ENCODE peak calls at places on chromosome 16, in ten cellular contexts. V is fibroblast of mammary gland, H is cardiac muscle cell, G is fibroblast of pulmonary artery, Y is HepG2, Q is choroid plexus epithelial cell, A is transverse colon, I is stomach, F is tibial artery, R is Caco-2. W is an unnamed sample.

GRCh38 chr16:54093281-54093680 is 193.3 kb downstream of the IRX3 start:
- DNase-seq in V (peak; percentile 8), H (peak; percentile 10), G (no peak), Y (no peak), Q (peak; percentile 70), A (no peak), I (no peak), F (no peak), R (no peak), W (peak; percentile 21)

GRCh38 chr16:85675528-85675927 is 13.2 kb downstream of the GINS2 start:
- DNase-seq in V (peak; percentile 54), H (peak; percentile 55), G (peak; percentile 60), Y (peak; percentile 38), Q (peak; percentile 75), A (no peak), I (no peak), F (no peak), R (peak; percentile 52), W (peak; percentile 38)

GRCh38 chr16:720507-720989 is 398 bp upstream of the ANTKMT start:
- DNase-seq in V (peak; percentile 69), H (peak; percentile 82), G (peak; percentile 67), Y (no peak), Q (peak; percentile 76), A (peak; percentile 46), I (no peak), F (no peak), R (no peak), W (peak; percentile 75)

GRCh38 chr16:84184775-84185174 is 2.1 kb downstream of the TAF1C start:
- DNase-seq in V (no peak), H (no peak), G (no peak), Y (no peak), Q (no peak), A (no peak), I (no peak), F (no peak), R (no peak), W (no peak)

GRCh38 chr16:50395763-50396710 is 27.2 kb upstream of the BRD7 start:
- DNase-seq in V (no peak), H (no peak), G (no peak), Y (no peak), Q (no peak), A (no peak), I (no peak), F (no peak), R (no peak), W (no peak)

GRCh38 chr16:85052536-85052935 is 24.9 kb downstream of the KIAA0513 start:
- DNase-seq in V (peak; percentile 86), H (no peak), G (no peak), Y (no peak), Q (peak; percentile 77), A (no peak), I (no peak), F (no peak), R (no peak), W (no peak)

GRCh38 chr16:50204426-50205108 is 51.5 kb downstream of the TENT4B start:
- DNase-seq in V (peak; percentile 26), H (no peak), G (no peak), Y (no peak), Q (peak; percentile 12), A (no peak), I (no peak), F (no peak), R (no peak), W (peak; percentile 62)

GRCh38 chr16:71746442-71747046 is 22.0 kb upstream of the PHLPP2 start:
- DNase-seq in V (peak; percentile 62), H (peak; percentile 61), G (peak; percentile 64), Y (peak; percentile 51), Q (peak; percentile 80), A (no peak), I (no peak), F (no peak), R (peak; percentile 54), W (peak; percentile 25)

GRCh38 chr16:50841081-50841886 is 99.4 kb downstream of the CYLD start:
- DNase-seq in V (no peak), H (peak; percentile 47), G (peak; percentile 6), Y (no peak), Q (peak; percentile 11), A (no peak), I (no peak), F (no peak), R (no peak), W (no peak)

GRCh38 chr16:3825103-3825502 is 55.4 kb downstream of the CREBBP start:
- DNase-seq in V (peak; percentile 51), H (peak; percentile 60), G (peak; percentile 39), Y (no peak), Q (peak; percentile 70), A (no peak), I (no peak), F (no peak), R (no peak), W (peak; percentile 66)

GRCh38 chr16:25886598-25886997 is 194.8 kb downstream of the HS3ST4 start:
- DNase-seq in V (no peak), H (no peak), G (no peak), Y (no peak), Q (no peak), A (no peak), I (no peak), F (no peak), R (no peak), W (no peak)

GRCh38 chr16:13041180-13041579 is 139.8 kb downstream of the SHISA9 start:
- DNase-seq in V (no peak), H (no peak), G (no peak), Y (no peak), Q (no peak), A (no peak), I (no peak), F (no peak), R (no peak), W (no peak)

DNA sequence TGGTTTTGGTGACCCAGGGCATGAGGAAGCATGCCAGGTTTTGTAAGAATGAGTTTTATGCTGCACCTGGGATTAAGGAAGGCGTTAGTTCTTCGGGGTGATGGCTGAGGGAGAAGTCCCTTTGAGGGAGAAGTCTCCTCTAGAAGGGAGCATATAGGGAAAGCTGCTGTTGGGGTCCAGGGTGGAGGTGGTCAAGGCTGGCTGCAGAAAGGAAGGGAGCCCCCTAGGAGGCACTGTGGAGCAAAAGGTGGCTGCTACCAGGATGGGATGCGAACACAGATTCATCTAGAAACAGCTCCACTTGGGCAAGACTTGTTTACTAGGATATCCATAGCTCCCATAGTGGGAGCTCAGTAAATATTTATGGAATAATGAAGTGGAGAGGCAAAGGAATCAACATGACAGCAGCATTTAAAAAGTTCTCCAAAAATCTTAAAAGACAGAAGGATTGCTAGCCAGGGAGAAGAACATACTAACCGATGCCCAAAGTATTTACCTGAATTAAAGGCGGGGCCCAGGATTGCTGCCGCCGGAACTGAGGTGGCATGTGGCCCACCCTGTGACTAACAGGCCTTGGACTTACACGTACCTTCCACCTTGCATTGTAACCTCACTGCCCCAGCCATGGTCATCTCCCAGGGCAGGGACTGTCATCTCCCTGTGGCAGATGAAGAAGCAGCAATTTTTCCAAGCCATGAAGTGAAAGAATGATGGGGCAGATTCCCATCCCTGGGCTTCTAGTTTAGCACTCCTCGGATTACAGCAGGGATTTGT is 7.1 kb upstream of the LPCAT2 start:
- DNase-seq in V (no peak), H (peak; percentile 28), G (no peak), Y (no peak), Q (no peak), A (peak; percentile 35), I (no peak), F (no peak), R (no peak), W (no peak)
- TF ChIP-seq CTCF in V (peak; percentile 49), H (peak; percentile 56), G (peak; percentile 50), Y (peak; percentile 40), Q (peak; percentile 56), A (peak; percentile 10), I (no peak), F (no peak), R (no peak), W (peak; percentile 52)

GRCh38 chr16:87539113-87539512 is 46.3 kb upstream of the ZCCHC14 start:
- DNase-seq in V (no peak), H (no peak), G (no peak), Y (no peak), Q (no peak), A (no peak), I (no peak), F (no peak), R (no peak), W (no peak)
- H3K4me3 ChIP-seq in V (no peak overlapping the region), H (no peak overlapping the region), G (no peak overlapping the region), Y (no peak overlapping the region), Q (no peak overlapping the region), A (no peak overlapping the region), I (no peak overlapping the region), F (no peak overlapping the region), R (no peak overlapping the region), W (no peak overlapping the region)

DNA sequence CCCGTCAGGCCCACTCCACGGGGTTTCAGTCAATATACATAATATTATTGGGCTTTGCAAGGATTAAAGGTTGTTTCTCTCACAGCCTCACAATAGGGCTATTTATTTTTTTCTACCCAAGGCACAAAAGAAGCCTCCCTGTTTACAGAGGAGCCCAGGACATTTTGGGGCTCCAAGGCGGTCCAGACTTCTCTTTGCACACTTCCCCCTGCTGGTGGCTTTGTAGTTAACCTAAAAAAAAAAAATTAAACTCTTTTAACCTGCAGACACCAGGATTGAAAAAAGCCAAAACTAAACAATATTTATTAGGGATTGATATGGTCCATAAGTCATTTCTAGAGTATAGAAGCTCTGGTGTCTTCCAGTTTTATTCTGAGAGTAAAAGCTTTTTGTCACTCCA is 169.7 kb upstream of the ZFHX3 start:
- DNase-seq in V (no peak), H (no peak), G (no peak), Y (no peak), Q (no peak), A (no peak), I (no peak), F (no peak), R (no peak), W (no peak)
- TF ChIP-seq CTCF in V (peak; percentile 20), H (peak; percentile 23), G (peak; percentile 20), Y (no peak), Q (peak; percentile 45), A (no peak), I (no peak), F (peak; percentile 18), R (peak; percentile 32), W (no peak)

GRCh38 chr16:11251525-11252481 is 4.2 kb downstream of the SOCS1 start:
- DNase-seq in V (peak; percentile 70), H (peak; percentile 52), G (peak; percentile 50), Y (no peak), Q (peak; percentile 87), A (peak; percentile 41), I (peak; percentile 42), F (no peak), R (no peak), W (peak; percentile 72)

GRCh38 chr16:11252482-11252931 is 3.5 kb downstream of the SOCS1 start:
- DNase-seq in V (no peak), H (no peak), G (no peak), Y (no peak), Q (no peak), A (no peak), I (no peak), F (no peak), R (no peak), W (no peak)

GRCh38 chr16:11253995-11254912 is 1.8 kb downstream of the SOCS1 start:
- DNase-seq in V (no peak), H (no peak), G (no peak), Y (no peak), Q (no peak), A (no peak), I (no peak), F (no peak), R (no peak), W (no peak)

GRCh38 chr16:11254913-11255736 is 879 bp downstream of the SOCS1 start:
- DNase-seq in V (peak; percentile 36), H (peak; percentile 62), G (peak; percentile 52), Y (no peak), Q (peak; percentile 61), A (peak; percentile 60), I (peak; percentile 64), F (peak; percentile 74), R (peak; percentile 64), W (peak; percentile 77)

GRCh38 chr16:11253009-11253994 is 2.7 kb downstream of the SOCS1 start:
- DNase-seq in V (peak; percentile 71), H (no peak), G (no peak), Y (no peak), Q (peak; percentile 30), A (no peak), I (no peak), F (no peak), R (no peak), W (peak; percentile 74)
- H3K4me3 ChIP-seq in V (no peak overlapping the region), H (no peak overlapping the region), G (peak overlapping the region; percentile 80), Y (peak overlapping the region; percentile 95), Q (peak overlapping the region; percentile 84), A (peak overlapping the region; percentile 2), I (peak overlapping the region; percentile 61), F (no peak overlapping the region), R (no peak overlapping the region), W (peak overlapping the region; percentile 69)